ENCODE peak calls at places on chromosome 14, in eight cellular contexts. P is CD8-positive, alpha-beta T cell; V is ovary; M is CD4-positive, CD25-positive, alpha-beta regulatory T cell; B is BE2C; D is T-helper 17 cell; J is left lung; A is Caco-2. R is an unnamed sample. For H3K9me3, the result is how much of the 10 kb centered on the place peaks cover.

GRCh38 chr14:53109028-53109687 is 44.0 kb downstream of the DDHD1 start:
- DNase-seq in P (no peak), V (no peak), M (peak), B (no peak), D (peak), J (no peak), A (no peak), R (no peak)

GRCh38 chr14:78673845-78674244 is 503.7 kb downstream of the NRXN3 start:
- DNase-seq in P (no peak), V (no peak), M (no peak), B (no peak), D (no peak), J (no peak), A (no peak), R (no peak)

GRCh38 chr14:31777312-31777711 is 216.1 kb downstream of the NUBPL start:
- DNase-seq in P (no peak), V (no peak), M (no peak), B (no peak), D (no peak), J (no peak), A (no peak), R (no peak)

GRCh38 chr14:68088463-68088862 is 268.9 kb downstream of the RAD51B start:
- DNase-seq in P (no peak), V (peak), M (peak), B (no peak), D (no peak), J (no peak), A (no peak), R (peak)

GRCh38 chr14:67618617-67619063 is 1.1 kb upstream of the ARG2 start:
- DNase-seq in P (no peak), V (no peak), M (peak), B (no peak), D (no peak), J (no peak), A (no peak), R (no peak)

GRCh38 chr14:67477926-67478915 is 10.3 kb downstream of the TMEM229B start:
- DNase-seq in P (no peak), V (no peak), M (no peak), B (no peak), D (no peak), J (no peak), A (no peak), R (no peak)

GRCh38 chr14:22456986-22457594 is 131.9 kb downstream of the DAD1 start:
- DNase-seq in P (no peak), V (no peak), M (no peak), B (no peak), D (no peak), J (no peak), A (no peak), R (no peak)

GRCh38 chr14:56632192-56632591 is 52.6 kb downstream of the TMEM260 start:
- DNase-seq in P (no peak), V (no peak), M (no peak), B (no peak), D (no peak), J (no peak), A (no peak), R (no peak)

GRCh38 chr14:30608533-30609006 is 13.5 kb upstream of the SCFD1 start:
- DNase-seq in P (no peak), V (no peak), M (no peak), B (no peak), D (no peak), J (no peak), A (no peak), R (no peak)

GRCh38 chr14:81062816-81063215 is 107.4 kb downstream of the TSHR start:
- DNase-seq in P (no peak), V (no peak), M (peak), B (peak), D (no peak), J (no peak), A (no peak), R (peak)

GRCh38 chr14:94334837-94335236 is 11.7 kb upstream of the SERPINA6 start:
- DNase-seq in P (no peak), V (no peak), M (no peak), B (no peak), D (no peak), J (no peak), A (no peak), R (no peak)

GRCh38 chr14:69812725-69813124 is 15.7 kb upstream of the SLC10A1 start:
- DNase-seq in P (no peak), V (no peak), M (no peak), B (no peak), D (no peak), J (no peak), A (peak), R (no peak)

GRCh38 chr14:103316723-103317122 is 17.3 kb upstream of the EIF5 start:
- DNase-seq in P (no peak), V (no peak), M (no peak), B (no peak), D (no peak), J (peak), A (no peak), R (no peak)

GRCh38 chr14:50363734-50364113 is 33.0 kb downstream of the CDKL1 start:
- DNase-seq in P (no peak), V (no peak), M (peak), B (no peak), D (no peak), J (no peak), A (no peak), R (no peak)

GRCh38 chr14:24307575-24308341 is at the start of gene CIDEB:
- DNase-seq in P (no peak), V (peak), M (peak), B (peak), D (peak), J (no peak), A (peak), R (no peak)

GRCh38 chr14:99015833-99016232 is 256.2 kb downstream of the BCL11B start:
- DNase-seq in P (no peak), V (no peak), M (no peak), B (no peak), D (no peak), J (no peak), A (no peak), R (no peak)

DNA sequence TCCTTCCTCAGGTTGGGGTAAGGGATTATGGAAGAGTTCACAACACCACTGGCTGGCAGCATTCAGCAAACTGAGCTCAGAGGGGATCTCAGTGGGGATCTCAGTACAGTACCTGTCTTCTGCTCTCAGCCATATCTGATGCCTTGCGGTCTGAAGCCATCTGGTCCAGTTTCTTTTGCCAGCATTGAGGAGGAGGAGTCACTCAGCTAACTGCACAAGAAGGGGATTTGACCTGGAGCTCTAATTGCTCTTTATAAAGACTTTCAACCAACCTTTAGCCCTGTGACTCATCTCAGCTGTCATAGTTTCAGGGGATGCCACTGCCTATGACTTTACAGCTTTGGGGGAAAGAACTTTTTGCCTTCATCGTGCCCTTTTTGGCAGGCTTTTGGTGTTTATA is 44.9 kb downstream of the JKAMP start:
- DNase-seq in P (no peak), V (no peak), M (no peak), B (no peak), D (no peak), J (no peak), A (no peak), R (no peak)
- H3K9me3 ChIP-seq in P (under half), V (under half), M (under half), B (under half), D (under half), J (under half), A (under half), R (under half)

GRCh38 chr14:28677381-28677780 is 89.2 kb upstream of the FOXG1 start:
- DNase-seq in P (no peak), V (no peak), M (no peak), B (no peak), D (no peak), J (no peak), A (no peak), R (no peak)

GRCh38 chr14:28666961-28667360 is 99.6 kb upstream of the FOXG1 start:
- DNase-seq in P (no peak), V (no peak), M (no peak), B (no peak), D (no peak), J (no peak), A (no peak), R (no peak)

GRCh38 chr14:28673056-28673455 is 93.5 kb upstream of the FOXG1 start:
- DNase-seq in P (no peak), V (no peak), M (no peak), B (no peak), D (no peak), J (no peak), A (no peak), R (no peak)

GRCh38 chr14:28676481-28676880 is 90.1 kb upstream of the FOXG1 start:
- DNase-seq in P (no peak), V (no peak), M (no peak), B (no peak), D (no peak), J (no peak), A (no peak), R (no peak)

DNA sequence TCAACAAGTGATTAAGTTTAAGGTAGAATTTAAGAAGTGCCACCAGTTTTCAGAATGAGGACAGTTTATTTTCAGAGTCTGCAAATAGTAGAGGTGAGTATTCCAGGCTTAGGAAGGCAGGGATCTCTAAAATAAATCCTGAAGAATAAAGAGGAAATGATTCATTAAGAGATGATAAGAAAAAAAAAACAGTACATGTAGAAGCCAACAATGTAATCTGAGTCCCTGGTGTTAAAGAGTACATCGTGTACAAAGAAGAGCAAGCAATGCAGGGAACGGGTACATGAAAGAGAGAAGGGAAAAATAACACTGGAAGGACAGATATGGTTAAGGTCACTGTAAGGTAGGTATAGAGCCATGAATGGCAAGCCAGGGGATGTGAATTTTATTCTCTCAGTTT is 95.2 kb upstream of the FOXG1 start:
- DNase-seq in P (no peak), V (no peak), M (no peak), B (no peak), D (no peak), J (no peak), A (no peak), R (no peak)
- H3K9me3 ChIP-seq in P (under half), V (under half), M (under half), B (under half), D (under half), J (under half), A (under half), R (under half)

GRCh38 chr14:105605501-105606304 is 79.3 kb downstream of the TMEM121 start:
- DNase-seq in P (no peak), V (no peak), M (no peak), B (peak), D (no peak), J (peak), A (no peak), R (no peak)
- H3K9me3 ChIP-seq in P (under half), V (under half), M (under half), B (under half), D (under half), J (under half), A (under half), R (under half)

GRCh38 chr14:42930058-42930457 is 1323.4 kb downstream of the LRFN5 start:
- DNase-seq in P (no peak), V (no peak), M (no peak), B (no peak), D (no peak), J (no peak), A (no peak), R (no peak)
- H3K9me3 ChIP-seq in P (under half), V (under half), M (under half), B (under half), D (under half), J (under half), A (under half), R (under half)

GRCh38 chr14:33714527-33715222 is 236.2 kb downstream of the EGLN3 start:
- DNase-seq in P (no peak), V (no peak), M (no peak), B (no peak), D (no peak), J (no peak), A (no peak), R (no peak)

GRCh38 chr14:33715223-33715528 is 235.7 kb downstream of the EGLN3 start:
- DNase-seq in P (no peak), V (no peak), M (no peak), B (no peak), D (no peak), J (no peak), A (no peak), R (no peak)

GRCh38 chr14:33709711-33710110 is 241.2 kb downstream of the EGLN3 start:
- DNase-seq in P (no peak), V (no peak), M (no peak), B (no peak), D (no peak), J (peak), A (no peak), R (no peak)

GRCh38 chr14:33709286-33709685 is 241.6 kb downstream of the EGLN3 start:
- DNase-seq in P (no peak), V (no peak), M (no peak), B (no peak), D (no peak), J (no peak), A (no peak), R (no peak)

DNA sequence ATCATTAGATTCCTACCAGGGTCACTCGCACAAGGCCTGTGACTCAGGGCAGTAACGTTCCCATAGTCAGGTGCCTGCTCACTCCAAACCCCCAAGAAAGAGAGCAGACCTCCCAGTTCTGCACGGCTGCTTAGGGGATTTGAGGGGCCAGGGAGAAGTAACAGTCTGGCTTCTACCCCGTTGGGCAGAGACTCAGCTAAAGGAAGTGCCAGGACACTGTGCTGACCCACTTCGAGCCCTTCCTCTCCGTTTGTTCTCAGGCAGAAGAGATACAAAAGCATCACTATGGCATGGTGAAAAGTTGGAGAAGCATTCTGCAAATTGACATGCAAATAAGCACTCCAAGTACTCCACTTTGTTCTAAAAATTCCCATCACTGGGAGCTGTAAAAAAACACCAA is 239.1 kb downstream of the EGLN3 start:
- DNase-seq in P (no peak), V (no peak), M (no peak), B (no peak), D (no peak), J (no peak), A (no peak), R (no peak)
- H3K9me3 ChIP-seq in P (under half), V (under half), M (under half), B (under half), D (under half), J (under half), A (under half), R (under half)

GRCh38 chr14:97699026-97699425 is 901.8 kb downstream of the VRK1 start:
- DNase-seq in P (no peak), V (no peak), M (no peak), B (no peak), D (no peak), J (no peak), A (no peak), R (no peak)

GRCh38 chr14:97703006-97703760 is 906.0 kb downstream of the VRK1 start:
- DNase-seq in P (no peak), V (no peak), M (peak), B (no peak), D (no peak), J (no peak), A (no peak), R (no peak)

GRCh38 chr14:97692084-97692483 is 894.9 kb downstream of the VRK1 start:
- DNase-seq in P (no peak), V (no peak), M (no peak), B (no peak), D (no peak), J (no peak), A (no peak), R (no peak)

DNA sequence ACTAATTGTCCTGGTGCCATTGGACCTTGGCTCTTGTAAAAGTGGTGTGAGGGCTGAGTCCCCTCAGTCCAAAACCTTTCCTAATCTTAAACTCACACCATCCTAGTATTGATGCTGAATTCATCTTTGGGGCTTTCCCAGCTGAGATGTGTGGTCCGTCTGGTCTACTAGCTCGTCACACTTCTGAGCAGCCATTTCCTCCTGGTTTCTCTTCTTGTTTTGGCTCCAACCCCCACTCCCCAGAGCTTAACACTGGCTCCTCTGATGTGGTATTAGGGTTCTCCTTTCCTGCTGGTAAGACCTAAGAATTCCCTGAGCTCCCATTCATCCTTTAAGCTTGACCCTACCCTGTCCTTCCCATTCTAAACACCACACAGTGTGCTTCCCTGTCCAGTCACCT is 900.6 kb downstream of the VRK1 start:
- DNase-seq in P (no peak), V (no peak), M (peak), B (no peak), D (no peak), J (no peak), A (no peak), R (no peak)
- H3K9me3 ChIP-seq in P (under half), V (under half), M (under half), B (under half), D (under half), J (under half), A (under half), R (under half)

DNA sequence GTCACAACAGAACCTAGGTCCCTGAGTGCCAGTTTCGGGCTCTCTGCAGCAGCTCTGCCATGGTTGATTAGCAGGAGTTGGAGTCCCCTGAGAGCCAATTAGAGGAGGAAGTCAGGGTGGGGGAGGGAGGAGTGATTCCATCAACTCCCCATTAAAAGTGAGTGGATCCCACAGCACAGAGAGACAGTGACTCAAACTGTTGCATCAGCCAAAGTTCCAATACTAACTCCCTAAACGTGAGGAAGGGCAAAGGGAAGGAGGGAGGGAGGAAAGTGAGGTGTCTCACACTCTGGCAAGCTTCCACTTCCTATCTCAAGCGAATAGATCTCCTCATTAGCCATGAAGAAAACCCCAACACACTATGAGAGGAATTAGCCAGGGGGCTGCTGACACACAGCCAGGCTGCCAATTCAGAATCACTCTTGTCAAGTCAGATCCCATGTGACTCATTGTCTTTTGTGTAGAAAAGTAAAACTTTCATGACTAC is 23.6 kb downstream of the OR11H4 start:
- DNase-seq in P (no peak), V (no peak), M (no peak), B (peak), D (no peak), J (no peak), A (no peak), R (peak)
- H3K9me3 ChIP-seq in P (under half), V (under half), M (under half), B (under half), D (under half), J (under half), A (under half), R (under half)

GRCh38 chr14:97071177-97071576 is 274.0 kb downstream of the VRK1 start:
- DNase-seq in P (no peak), V (no peak), M (no peak), B (no peak), D (no peak), J (no peak), A (no peak), R (no peak)
- H3K9me3 ChIP-seq in P (under half), V (under half), M (under half), B (under half), D (under half), J (under half), A (under half), R (under half)

GRCh38 chr14:77554816-77555599 is 56.4 kb upstream of the ISM2 start:
- DNase-seq in P (no peak), V (no peak), M (no peak), B (peak), D (no peak), J (no peak), A (no peak), R (no peak)

GRCh38 chr14:77554207-77554606 is 55.6 kb upstream of the ISM2 start:
- DNase-seq in P (no peak), V (no peak), M (no peak), B (no peak), D (no peak), J (no peak), A (no peak), R (no peak)

GRCh38 chr14:77557391-77557790 is 58.8 kb upstream of the ISM2 start:
- DNase-seq in P (no peak), V (no peak), M (no peak), B (no peak), D (no peak), J (no peak), A (no peak), R (no peak)

GRCh38 chr14:77559381-77559780 is 57.1 kb downstream of the SPTLC2 start:
- DNase-seq in P (no peak), V (no peak), M (no peak), B (no peak), D (no peak), J (no peak), A (no peak), R (no peak)

DNA sequence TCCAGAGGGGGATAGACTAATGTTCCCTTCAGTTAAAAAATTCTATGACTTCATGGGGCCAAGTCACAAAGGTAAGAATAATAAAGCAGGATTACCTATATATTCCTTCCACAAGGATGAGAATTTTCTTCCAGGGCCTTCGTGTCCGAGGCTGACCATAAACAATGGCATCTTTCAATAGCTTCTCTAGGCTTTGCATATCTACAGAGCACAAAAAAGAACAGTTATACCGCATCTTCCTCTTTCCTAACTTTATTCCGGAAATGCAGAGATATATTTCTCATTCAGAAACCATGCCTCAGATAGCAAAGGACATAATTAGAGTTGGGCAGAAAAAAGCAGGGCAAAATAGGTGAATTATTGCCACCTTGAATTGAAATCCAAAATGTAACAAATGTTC is 58.3 kb upstream of the ISM2 start:
- DNase-seq in P (no peak), V (no peak), M (no peak), B (no peak), D (no peak), J (no peak), A (no peak), R (no peak)
- H3K9me3 ChIP-seq in P (under half), V (under half), M (under half), B (under half), D (under half), J (under half), A (under half), R (under half)

GRCh38 chr14:19823765-19824164 is 20.2 kb downstream of the OR4N2 start:
- DNase-seq in P (no peak), V (no peak), M (no peak), B (no peak), D (no peak), J (no peak), A (no peak), R (no peak)

GRCh38 chr14:19828314-19828713 is 24.7 kb downstream of the OR4N2 start:
- DNase-seq in P (no peak), V (no peak), M (no peak), B (no peak), D (no peak), J (no peak), A (no peak), R (no peak)

GRCh38 chr14:19823178-19823577 is 19.6 kb downstream of the OR4N2 start:
- DNase-seq in P (no peak), V (no peak), M (no peak), B (no peak), D (no peak), J (no peak), A (no peak), R (no peak)
- H3K9me3 ChIP-seq in P (under half), V (under half), M (under half), B (under half), D (under half), J (under half), A (under half), R (under half)